ENCODE peak calls at places on chromosomes 6 and 20, in six cellular contexts. M, Q, B, R, E and A are unnamed samples.
A peak's percentile ranks its signal among the peaks of the same experiment; 100 is the strongest.

GRCh38 chr20:35750611-35751010 is 8.6 kb upstream of the RBM39 start:
- DNase-seq in R (no peak), Q (no peak), B (no peak), E (no peak), M (no peak), A (no peak)

GRCh38 chr20:44582321-44583025 is at the start of gene PKIG:
- DNase-seq in E (no peak), Q (peak; percentile 80), B (no peak), M (no peak), R (peak; percentile 73), A (no peak)

GRCh38 chr6:125798734-125799510 is 8.2 kb downstream of the NCOA7 start:
- DNase-seq in R (no peak), B (no peak), M (no peak), Q (peak; percentile 13), E (no peak), A (no peak)

GRCh38 chr6:3341467-3341866 is 82.7 kb downstream of the PSMG4 start:
- DNase-seq in M (no peak), B (no peak), R (peak; percentile 35), E (no peak), Q (peak; percentile 85), A (no peak)

GRCh38 chr20:45011108-45011526 is 44.8 kb downstream of the STK4 start:
- DNase-seq in M (no peak), E (peak; percentile 16), B (peak; percentile 50), R (peak; percentile 64), Q (peak; percentile 65), A (peak; percentile 38)

GRCh38 chr6:15479761-15480160 is 183.1 kb downstream of the DTNBP1 start:
- DNase-seq in B (no peak), Q (peak; percentile 31), E (no peak), M (no peak), R (no peak), A (no peak)

GRCh38 chr20:34390769-34391447 is 27.8 kb downstream of the ITCH start:
- DNase-seq in R (peak; percentile 93), B (no peak), E (no peak), Q (peak; percentile 45), M (peak; percentile 51), A (peak; percentile 84)

GRCh38 chr6:158629376-158630221 is 14.9 kb downstream of the DYNLT1 start:
- DNase-seq in Q (no peak), M (no peak), B (no peak), E (peak; percentile 45), R (no peak), A (no peak)

GRCh38 chr20:50153153-50153499 is 397 bp downstream of the PEDS1 start:
- DNase-seq in E (no peak), R (no peak), B (no peak), M (no peak), Q (peak; percentile 32), A (no peak)

GRCh38 chr6:40328376-40328987 is 258.7 kb downstream of the LRFN2 start:
- DNase-seq in Q (no peak), E (peak; percentile 39), B (peak; percentile 16), R (no peak), M (peak; percentile 26), A (no peak)

GRCh38 chr6:39092124-39092523 is 22.9 kb downstream of the SAYSD1 start:
- DNase-seq in M (no peak), R (no peak), E (no peak), B (no peak), Q (no peak), A (no peak)

GRCh38 chr6:19478992-19479391 is 358.2 kb upstream of the ID4 start:
- DNase-seq in M (no peak), B (no peak), Q (peak; percentile 31), E (no peak), R (peak; percentile 48), A (no peak)

GRCh38 chr6:3406362-3406809 is 50.5 kb downstream of the SLC22A23 start:
- DNase-seq in M (no peak), E (no peak), B (no peak), Q (no peak), R (no peak), A (no peak)

GRCh38 chr6:163147988-163148387 is 266.5 kb upstream of the QKI start:
- DNase-seq in Q (no peak), R (no peak), E (no peak), M (no peak), B (no peak), A (no peak)

GRCh38 chr6:34115396-34116314 is 30.2 kb downstream of the GRM4 start:
- DNase-seq in E (peak; percentile 55), M (peak; percentile 3), Q (peak; percentile 58), B (no peak), R (peak; percentile 14), A (no peak)

GRCh38 chr20:34562643-34563042 is 4.1 kb downstream of the MAP1LC3A start:
- DNase-seq in R (peak; percentile 16), M (no peak), Q (peak; percentile 60), E (peak; percentile 62), B (peak; percentile 13), A (no peak)

GRCh38 chr6:90026216-90026615 is 131.9 kb downstream of the GJA10 start:
- DNase-seq in M (no peak), E (no peak), Q (no peak), R (no peak), B (no peak), A (no peak)

GRCh38 chr6:16038938-16039337 is 89.9 kb upstream of the MYLIP start:
- DNase-seq in M (no peak), R (no peak), Q (no peak), B (no peak), E (no peak), A (no peak)

GRCh38 chr6:105759015-105759414 is 327.1 kb upstream of the PRDM1 start:
- DNase-seq in E (no peak), M (no peak), B (no peak), Q (no peak), R (no peak), A (no peak)

GRCh38 chr6:13787146-13787545 is 27.2 kb downstream of the MCUR1 start:
- DNase-seq in Q (peak; percentile 64), R (peak; percentile 60), M (no peak), B (no peak), E (no peak), A (no peak)

GRCh38 chr6:104407957-104408356 is 451.8 kb downstream of the HACE1 start:
- DNase-seq in M (no peak), Q (no peak), R (no peak), B (no peak), E (no peak), A (no peak)

GRCh38 chr20:39264506-39265172 is 302.5 kb downstream of the DHX35 start:
- DNase-seq in R (peak; percentile 59), M (peak; percentile 38), Q (peak; percentile 86), E (peak; percentile 65), B (peak; percentile 44), A (peak; percentile 52)

GRCh38 chr20:57662313-57663240 is 42.4 kb upstream of the ZBP1 start:
- DNase-seq in Q (no peak), M (no peak), E (no peak), B (no peak), R (no peak), A (no peak)

GRCh38 chr20:36591854-36592641 is 13.5 kb upstream of the RAB5IF start:
- DNase-seq in Q (peak; percentile 68), E (no peak), R (peak; percentile 44), B (no peak), M (no peak), A (no peak)

GRCh38 chr20:49798718-49799117 is 13.9 kb upstream of the SLC9A8 start:
- DNase-seq in R (no peak), M (no peak), Q (no peak), E (no peak), B (no peak), A (no peak)

GRCh38 chr6:25692472-25692871 is 40.5 kb downstream of the SCGN start:
- DNase-seq in R (no peak), M (no peak), E (no peak), B (no peak), Q (no peak), A (no peak)

GRCh38 chr20:37882961-37883712 is 19.8 kb upstream of the VSTM2L start:
- DNase-seq in B (no peak), M (no peak), R (no peak), E (no peak), Q (no peak), A (no peak)

GRCh38 chr6:27419363-27419762 is 30.8 kb downstream of the ZNF391 start:
- DNase-seq in R (no peak), Q (no peak), B (no peak), E (no peak), M (no peak), A (no peak)

GRCh38 chr20:53981752-53982437 is 88.5 kb downstream of the BCAS1 start:
- DNase-seq in R (peak; percentile 11), Q (no peak), E (no peak), B (no peak), M (no peak), A (no peak)

GRCh38 chr6:29201966-29202365 is 31.3 kb downstream of the OR2J2 start:
- DNase-seq in M (no peak), B (no peak), R (no peak), Q (no peak), E (no peak), A (no peak)

GRCh38 chr20:8790442-8791074 is 278.3 kb upstream of the PLCB4 start:
- DNase-seq in B (no peak), R (peak; percentile 36), Q (peak; percentile 61), E (peak; percentile 21), M (peak; percentile 1), A (peak; percentile 51)

GRCh38 chr6:30212865-30213653 is at the start of gene TRIM26:
- DNase-seq in E (peak; percentile 91), B (peak; percentile 98), Q (peak; percentile 99), M (peak; percentile 93), R (peak; percentile 93), A (peak; percentile 86)

GRCh38 chr6:154179443-154179842 is 140.4 kb downstream of the OPRM1 start:
- DNase-seq in R (no peak), M (no peak), E (no peak), Q (no peak), B (no peak), A (no peak)

GRCh38 chr6:161374971-161375873 is 101.4 kb upstream of the AGPAT4 start:
- DNase-seq in B (peak; percentile 56), M (no peak), R (no peak), E (no peak), Q (no peak), A (no peak)

GRCh38 chr6:159007510-159007909 is 7.5 kb upstream of the RSPH3 start:
- DNase-seq in R (no peak), B (no peak), M (no peak), Q (no peak), E (no peak), A (no peak)